ENCODE peak calls at places on chromosomes 2 and 18, in ten cellular contexts. N is cardiac septum; X is stimulated activated naive B cell treated with anti-CD40 and anti-IgM and Interleukin-4, amounts not matched to agents 10 μg/mL and 1 μg/mL and 100 μg/mL, for 72 hours; G is substantia nigra; U is stimulated activated CD4-positive, alpha-beta T cell treated with anti-CD3 and anti-CD28 coated beads, Interleukin-1b, Interleukin-23, amount 100 ng/mL, for 4 hours; C is right cardiac atrium; D is NCI-H1105; P is CD8-positive, alpha-beta T cell; E is cardiac muscle cell; K is HT1080. T is an unnamed sample.

GRCh38 chr18:10681581-10682367 is 155.9 kb downstream of the NAPG start:
- DNase-seq in N (no peak), X (no peak), G (no peak), U (no peak), C (no peak), D (no peak), P (no peak), E (no peak), K (peak; percentile 25), T (no peak)

GRCh38 chr2:200888719-200889625 is at the start of the genes NIF3L1 and PPIL3:
- DNase-seq in N (peak; percentile 97), X (peak; percentile 96), G (peak; percentile 68), U (peak; percentile 94), C (peak; percentile 97), D (peak; percentile 93), P (peak; percentile 97), E (peak; percentile 98), K (peak; percentile 99), T (peak; percentile 98)

GRCh38 chr2:168246483-168247340 is 683 bp downstream of the STK39 start:
- DNase-seq in N (peak; percentile 87), X (peak; percentile 64), G (peak; percentile 32), U (peak; percentile 52), C (peak; percentile 62), D (peak; percentile 59), P (peak; percentile 81), E (peak; percentile 74), K (peak; percentile 65), T (peak; percentile 80)

GRCh38 chr2:31214638-31214915 is 2.7 kb downstream of the CAPN14 start:
- DNase-seq in N (no peak), X (no peak), G (no peak), U (no peak), C (no peak), D (no peak), P (no peak), E (no peak), K (no peak), T (no peak)

GRCh38 chr2:240593026-240593702 is 6.6 kb downstream of the CAPN10 start:
- DNase-seq in N (peak; percentile 59), X (no peak), G (no peak), U (no peak), C (peak; percentile 17), D (no peak), P (no peak), E (no peak), K (no peak), T (no peak)

GRCh38 chr2:69779258-69779989 is 37.5 kb downstream of the ANXA4 start:
- DNase-seq in N (no peak), X (no peak), G (no peak), U (no peak), C (no peak), D (no peak), P (no peak), E (no peak), K (peak; percentile 72), T (peak; percentile 77)

GRCh38 chr2:127637725-127638252 is 8.2 kb upstream of the GPR17 start:
- DNase-seq in N (no peak), X (peak; percentile 51), G (no peak), U (no peak), C (peak; percentile 73), D (no peak), P (no peak), E (peak; percentile 80), K (peak; percentile 89), T (no peak)

GRCh38 chr2:182817558-182817957 is 48.9 kb downstream of the FRZB start:
- DNase-seq in N (no peak), X (no peak), G (no peak), U (no peak), C (no peak), D (no peak), P (no peak), E (no peak), K (no peak), T (no peak)

GRCh38 chr2:144559681-144560080 is 39.8 kb upstream of the ZEB2 start:
- DNase-seq in N (no peak), X (no peak), G (no peak), U (no peak), C (no peak), D (no peak), P (no peak), E (no peak), K (no peak), T (no peak)

GRCh38 chr2:207640661-207641060 is 15.5 kb upstream of the METTL21A start:
- DNase-seq in N (no peak), X (no peak), G (no peak), U (no peak), C (no peak), D (no peak), P (no peak), E (no peak), K (no peak), T (no peak)

GRCh38 chr2:20217041-20217970 is 7.6 kb downstream of the SDC1 start:
- DNase-seq in N (no peak), X (no peak), G (no peak), U (no peak), C (no peak), D (no peak), P (no peak), E (no peak), K (peak; percentile 77), T (no peak)

GRCh38 chr2:66781804-66782203 is 346.9 kb downstream of the MEIS1 start:
- DNase-seq in N (no peak), X (no peak), G (no peak), U (no peak), C (no peak), D (peak; percentile 42), P (no peak), E (no peak), K (no peak), T (no peak)

GRCh38 chr2:187037310-187037709 is 188.3 kb upstream of the ZSWIM2 start:
- DNase-seq in N (no peak), X (no peak), G (no peak), U (no peak), C (no peak), D (no peak), P (no peak), E (no peak), K (peak; percentile 44), T (no peak)

GRCh38 chr2:237258146-237258545 is 155.8 kb downstream of the COL6A3 start:
- DNase-seq in N (no peak), X (no peak), G (no peak), U (no peak), C (no peak), D (no peak), P (no peak), E (peak; percentile 51), K (no peak), T (no peak)

GRCh38 chr2:127984551-127984950 is 43.3 kb downstream of the SAP130 start:
- DNase-seq in N (no peak), X (no peak), G (no peak), U (no peak), C (no peak), D (no peak), P (no peak), E (no peak), K (peak; percentile 11), T (no peak)

GRCh38 chr18:32674491-32674890 is 98.3 kb downstream of the KLHL14 start:
- DNase-seq in N (no peak), X (no peak), G (no peak), U (no peak), C (no peak), D (no peak), P (no peak), E (peak; percentile 1), K (no peak), T (no peak)